ENCODE peak calls at places on chromosomes 13 and 19, in five cellular contexts. U is Right ventricle myocardium inferior; E is left cardiac atrium; X is stimulated activated naive CD8-positive, alpha-beta T cell treated with anti-CD3 and anti-CD28 coated beads, Interleukin-15, amount 100 ng/mL, for 72 hours; I is esophagus mucosa. Z is an unnamed sample.
A peak's percentile ranks its signal among the peaks of the same experiment; 100 is the strongest.

GRCh38 chr19:40989453-40989852 is 1.6 kb upstream of the CYP2B6 start:
- ATAC-seq in X (no peak), I (no peak), E (no peak), U (no peak), Z (no peak)

GRCh38 chr19:35013820-35014754 is 14.0 kb downstream of the GRAMD1A start:
- ATAC-seq in I (no peak), E (peak; percentile 4), X (peak; percentile 75), U (no peak), Z (peak; percentile 40)

GRCh38 chr19:5985098-5985783 is 7.3 kb upstream of the RANBP3 start:
- ATAC-seq in E (peak; percentile 75), X (no peak), I (peak; percentile 28), U (no peak), Z (peak; percentile 57)

GRCh38 chr19:5018224-5019015 is 49.5 kb downstream of the KDM4B start:
- ATAC-seq in U (no peak), I (no peak), E (no peak), X (no peak), Z (no peak)

GRCh38 chr13:27973956-27974662 is 5.0 kb upstream of the CDX2 start:
- ATAC-seq in U (no peak), I (no peak), X (no peak), E (no peak), Z (no peak)

GRCh38 chr19:7799640-7800355 is 30.2 kb upstream of the EVI5L start:
- ATAC-seq in I (peak; percentile 59), E (peak; percentile 93), X (peak; percentile 63), U (peak; percentile 75), Z (peak; percentile 75)

GRCh38 chr19:40255619-40256166 is 29.2 kb upstream of the CCNP start:
- ATAC-seq in I (no peak), X (no peak), U (no peak), E (no peak), Z (no peak)

GRCh38 chr19:34310494-34310981 is 54.5 kb upstream of the GPI start:
- ATAC-seq in E (peak; percentile 76), U (no peak), X (peak; percentile 46), I (no peak), Z (no peak)

Z was measured in activated T-helper 17 cell treated with anti-CD3 and anti-CD28 coated beads, Interleukin-2, amount 50 U/mL, for 72 hours.